ENCODE peak calls at places on chromosomes 7 and 10, in six cellular contexts. Y is HTR-8/SVneo; I is iris pigment epithelial cell; B is aorta; S is activated CD8-positive, alpha-beta memory T cell treated with anti-CD3 and anti-CD28 coated beads for 4 hours; E is NCI-H526 treated with DMSO at 0.1 percent for 48 hours. C is an unnamed sample.

GRCh38 chr10:123135415-123136141 is at the start of gene HMX3:
- DNase-seq in Y (no peak), I (no peak), B (no peak), S (no peak), E (peak; percentile 62), C (no peak)

GRCh38 chr7:115059312-115059711 is 137.4 kb downstream of the MDFIC start:
- DNase-seq in Y (no peak), I (peak; percentile 39), B (no peak), S (no peak), E (no peak), C (no peak)

GRCh38 chr7:135712182-135712782 is 15.7 kb downstream of the SLC13A4 start:
- DNase-seq in Y (no peak), I (no peak), B (no peak), S (no peak), E (no peak), C (no peak)

GRCh38 chr10:70668454-70668970 is 3.8 kb upstream of the ADAMTS14 start:
- DNase-seq in Y (no peak), I (no peak), B (no peak), S (no peak), E (no peak), C (no peak)

GRCh38 chr10:8331896-8332729 is 277.6 kb downstream of the GATA3 start:
- DNase-seq in Y (peak; percentile 57), I (peak; percentile 38), B (peak; percentile 79), S (peak; percentile 65), E (no peak), C (peak; percentile 93)

GRCh38 chr10:101777857-101778145 is 1.9 kb upstream of the FGF8 start:
- DNase-seq in Y (no peak), I (no peak), B (peak; percentile 44), S (no peak), E (no peak), C (no peak)

GRCh38 chr7:106400990-106401389 is 116.2 kb upstream of the NAMPT start:
- DNase-seq in Y (no peak), I (no peak), B (no peak), S (no peak), E (no peak), C (no peak)

GRCh38 chr7:1758417-1758858 is 88.4 kb downstream of the ELFN1 start:
- DNase-seq in Y (peak; percentile 75), I (peak; percentile 28), B (peak; percentile 77), S (no peak), E (no peak), C (no peak)

GRCh38 chr10:44293306-44293778 is 91.6 kb downstream of the CXCL12 start:
- DNase-seq in Y (no peak), I (no peak), B (no peak), S (no peak), E (no peak), C (no peak)

GRCh38 chr7:99272476-99273045 is at the start of gene MYH16:
- DNase-seq in Y (no peak), I (peak; percentile 16), B (no peak), S (no peak), E (no peak), C (no peak)

GRCh38 chr10:59881640-59882039 is 24.7 kb downstream of the CCDC6 start:
- DNase-seq in Y (no peak), I (no peak), B (no peak), S (no peak), E (no peak), C (no peak)

GRCh38 chr7:38451840-38452239 is 178.4 kb upstream of the TARP start:
- DNase-seq in Y (no peak), I (peak; percentile 53), B (no peak), S (no peak), E (no peak), C (no peak)

GRCh38 chr7:148747274-148747673 is 48.6 kb downstream of the CUL1 start:
- DNase-seq in Y (no peak), I (no peak), B (no peak), S (no peak), E (no peak), C (no peak)

GRCh38 chr7:74655324-74655723 is 2.2 kb upstream of the GTF2I start:
- DNase-seq in Y (no peak), I (peak; percentile 82), B (no peak), S (no peak), E (no peak), C (no peak)

GRCh38 chr10:61791216-61791615 is 110.3 kb upstream of the ARID5B start:
- DNase-seq in Y (no peak), I (peak; percentile 36), B (no peak), S (no peak), E (no peak), C (no peak)